ENCODE peak calls at places on chromosomes 4 and X, in five cellular contexts. B is AG20443, N is NCI-H2081, U is neural progenitor cell, C is T47D. E is an unnamed sample.

GRCh38 chr4:14871676-14872430 is 130.4 kb upstream of the CPEB2 start:
- DNase-seq in B (no peak), N (peak; percentile 45), U (peak; percentile 27), C (no peak), E (no peak)

GRCh38 chrX:26952213-26952612 is 510.9 kb downstream of the PPP4R3C start:
- DNase-seq in B (no peak), N (no peak), U (no peak), C (no peak), E (no peak)

GRCh38 chr4:48340276-48340904 is 939 bp upstream of the SLAIN2 start:
- DNase-seq in B (peak; percentile 46), N (peak; percentile 35), U (peak; percentile 67), C (no peak), E (no peak)

GRCh38 chrX:124347242-124347641 is 879 bp downstream of the SH2D1A start:
- DNase-seq in B (no peak), N (no peak), U (no peak), C (no peak), E (no peak)

GRCh38 chr4:16869594-16870245 is 28.7 kb downstream of the LDB2 start:
- DNase-seq in B (no peak), N (no peak), U (no peak), C (no peak), E (no peak)

GRCh38 chr4:155809835-155810234 is 51.0 kb downstream of the GUCY1B1 start:
- DNase-seq in B (peak; percentile 67), N (peak; percentile 78), U (peak; percentile 77), C (peak; percentile 19), E (peak; percentile 42)

GRCh38 chr4:103493450-103494159 is 226.2 kb downstream of the TACR3 start:
- DNase-seq in B (no peak), N (no peak), U (no peak), C (no peak), E (no peak)

GRCh38 chr4:20075479-20075878 is 176.2 kb upstream of the SLIT2 start:
- DNase-seq in B (peak; percentile 10), N (peak; percentile 85), U (no peak), C (no peak), E (no peak)

GRCh38 chrX:38561126-38561868 is at the start of gene TSPAN7:
- DNase-seq in B (peak; percentile 89), N (peak; percentile 84), U (peak; percentile 89), C (peak; percentile 46), E (peak; percentile 86)

GRCh38 chr4:1410491-1411325 is 4.5 kb upstream of the NKX1-1 start:
- DNase-seq in B (peak; percentile 84), N (no peak), U (peak; percentile 97), C (peak; percentile 96), E (peak; percentile 87)

GRCh38 chr4:16745887-16746286 is 152.6 kb downstream of the LDB2 start:
- DNase-seq in B (no peak), N (no peak), U (no peak), C (no peak), E (no peak)

GRCh38 chr4:1113311-1114009 is at the start of gene RNF212:
- DNase-seq in B (peak; percentile 81), N (peak; percentile 43), U (peak; percentile 39), C (no peak), E (peak; percentile 60)

GRCh38 chr4:143389543-143390195 is 53.0 kb downstream of the GAB1 start:
- DNase-seq in B (peak; percentile 24), N (no peak), U (no peak), C (no peak), E (no peak)

GRCh38 chrX:3263681-3264126 is 82.7 kb downstream of the MXRA5 start:
- DNase-seq in B (no peak), N (no peak), U (no peak), C (no peak), E (no peak)

GRCh38 chr4:112075129-112075753 is 70.0 kb upstream of the FAM241A start:
- DNase-seq in B (peak; percentile 60), N (peak; percentile 31), U (peak; percentile 68), C (no peak), E (peak; percentile 40)

GRCh38 chrX:130738638-130739195 is 164.3 kb downstream of the ENOX2 start:
- DNase-seq in B (no peak), N (peak; percentile 58), U (peak; percentile 12), C (no peak), E (no peak)

GRCh38 chr4:87445964-87446363 is 23.6 kb downstream of the NUDT9 start:
- DNase-seq in B (no peak), N (no peak), U (no peak), C (no peak), E (no peak)

GRCh38 chr4:7103599-7104365 is 35.9 kb upstream of the GRPEL1 start:
- DNase-seq in B (peak; percentile 26), N (no peak), U (peak; percentile 76), C (no peak), E (peak; percentile 69)

GRCh38 chr4:76233534-76233933 is 18.0 kb upstream of the FAM47E start:
- DNase-seq in B (no peak), N (no peak), U (no peak), C (no peak), E (peak; percentile 25)

GRCh38 chr4:140162596-140162995 is 8.6 kb upstream of the MAML3 start:
- DNase-seq in B (no peak), N (no peak), U (no peak), C (no peak), E (no peak)

GRCh38 chr4:37763831-37764230 is 62.7 kb upstream of the PGM2 start:
- DNase-seq in B (no peak), N (no peak), U (no peak), C (no peak), E (no peak)

GRCh38 chr4:168637872-168638756 is 141.3 kb downstream of the PALLD start:
- DNase-seq in B (peak; percentile 49), N (no peak), U (no peak), C (no peak), E (no peak)

GRCh38 chrX:42714981-42715688 is 62.8 kb downstream of the PPP1R2C start:
- DNase-seq in B (peak; percentile 12), N (peak; percentile 39), U (peak; percentile 85), C (peak; percentile 17), E (peak; percentile 74)

GRCh38 chr4:82469776-82470345 is 39.5 kb downstream of the ENOPH1 start:
- DNase-seq in B (peak; percentile 51), N (no peak), U (no peak), C (no peak), E (no peak)

GRCh38 chr4:168274871-168275270 is 43.7 kb downstream of the DDX60 start:
- DNase-seq in B (no peak), N (no peak), U (no peak), C (no peak), E (no peak)

GRCh38 chr4:98994474-98995182 is 893 bp upstream of the METAP1 start:
- DNase-seq in B (peak; percentile 24), N (no peak), U (peak; percentile 35), C (peak; percentile 9), E (no peak)

E was measured in retina.